ENCODE peak calls at places on chromosome X, in six cellular contexts. One of them, this sample, is unnamed.

GRCh38 chrX:69065451-69065850 is 99.8 kb downstream of the PJA1 start:
- DNase-seq in PC-3: peak; percentile 31
- DNase-seq in fibroblast of the aortic adventitia: peak; percentile 13
- DNase-seq in AG10803: peak; percentile 13
- DNase-seq in right lobe of liver: no peak
- DNase-seq in GM20000: no peak
- DNase-seq in this sample: no peak

GRCh38 chrX:33211356-33212254 is at the start of gene DMD:
- DNase-seq in PC-3: no peak
- DNase-seq in fibroblast of the aortic adventitia: peak; percentile 88
- DNase-seq in AG10803: peak; percentile 1
- DNase-seq in right lobe of liver: no peak
- DNase-seq in GM20000: no peak
- DNase-seq in this sample: no peak

GRCh38 chrX:39827959-39828358 is 269.8 kb downstream of the BCOR start:
- DNase-seq in PC-3: no peak
- DNase-seq in fibroblast of the aortic adventitia: no peak
- DNase-seq in AG10803: no peak
- DNase-seq in right lobe of liver: no peak
- DNase-seq in GM20000: peak; percentile 42
- DNase-seq in this sample: no peak

GRCh38 chrX:77640702-77641101 is 145.3 kb downstream of the ATRX start:
- DNase-seq in PC-3: no peak
- DNase-seq in fibroblast of the aortic adventitia: no peak
- DNase-seq in AG10803: no peak
- DNase-seq in right lobe of liver: no peak
- DNase-seq in GM20000: peak; percentile 7
- DNase-seq in this sample: peak; percentile 24

GRCh38 chrX:16892504-16893362 is 22.6 kb upstream of the RBBP7 start:
- DNase-seq in PC-3: peak; percentile 85
- DNase-seq in fibroblast of the aortic adventitia: peak; percentile 87
- DNase-seq in AG10803: peak; percentile 71
- DNase-seq in right lobe of liver: no peak
- DNase-seq in GM20000: peak; percentile 49
- DNase-seq in this sample: peak; percentile 67

GRCh38 chrX:51834076-51834475 is 59.3 kb upstream of the MAGED1 start:
- DNase-seq in PC-3: peak; percentile 4
- DNase-seq in fibroblast of the aortic adventitia: no peak
- DNase-seq in AG10803: no peak
- DNase-seq in right lobe of liver: no peak
- DNase-seq in GM20000: no peak
- DNase-seq in this sample: no peak

GRCh38 chrX:37796805-37797204 is 16.9 kb downstream of the CYBB start:
- DNase-seq in PC-3: no peak
- DNase-seq in fibroblast of the aortic adventitia: no peak
- DNase-seq in AG10803: no peak
- DNase-seq in right lobe of liver: peak; percentile 54
- DNase-seq in GM20000: no peak
- DNase-seq in this sample: no peak

GRCh38 chrX:152658302-152658701 is 20.6 kb downstream of the GABRQ start:
- DNase-seq in PC-3: no peak
- DNase-seq in fibroblast of the aortic adventitia: no peak
- DNase-seq in AG10803: no peak
- DNase-seq in right lobe of liver: no peak
- DNase-seq in GM20000: no peak
- DNase-seq in this sample: no peak

GRCh38 chrX:134025986-134026731 is 40.8 kb upstream of the GPC3 start:
- DNase-seq in PC-3: no peak
- DNase-seq in fibroblast of the aortic adventitia: no peak
- DNase-seq in AG10803: no peak
- DNase-seq in right lobe of liver: no peak
- DNase-seq in GM20000: no peak
- DNase-seq in this sample: no peak

GRCh38 chrX:153464116-153464515 is 6.3 kb downstream of the HAUS7 start:
- DNase-seq in PC-3: no peak
- DNase-seq in fibroblast of the aortic adventitia: no peak
- DNase-seq in AG10803: no peak
- DNase-seq in right lobe of liver: no peak
- DNase-seq in GM20000: no peak
- DNase-seq in this sample: no peak

GRCh38 chrX:109840585-109840984 is 107.5 kb upstream of the ACSL4 start:
- DNase-seq in PC-3: peak; percentile 81
- DNase-seq in fibroblast of the aortic adventitia: peak; percentile 93
- DNase-seq in AG10803: peak; percentile 92
- DNase-seq in right lobe of liver: no peak
- DNase-seq in GM20000: no peak
- DNase-seq in this sample: peak; percentile 17

GRCh38 chrX:9576059-9576458 is 111.2 kb downstream of the TBL1X start:
- DNase-seq in PC-3: no peak
- DNase-seq in fibroblast of the aortic adventitia: no peak
- DNase-seq in AG10803: no peak
- DNase-seq in right lobe of liver: no peak
- DNase-seq in GM20000: no peak
- DNase-seq in this sample: no peak

GRCh38 chrX:13816899-13817298 is at the start of gene GPM6B:
- DNase-seq in PC-3: no peak
- DNase-seq in fibroblast of the aortic adventitia: no peak
- DNase-seq in AG10803: no peak
- DNase-seq in right lobe of liver: no peak
- DNase-seq in GM20000: no peak
- DNase-seq in this sample: no peak

GRCh38 chrX:39112143-39112542 is 310.9 kb downstream of the MID1IP1 start:
- DNase-seq in PC-3: peak; percentile 74
- DNase-seq in fibroblast of the aortic adventitia: peak; percentile 32
- DNase-seq in AG10803: peak; percentile 23
- DNase-seq in right lobe of liver: no peak
- DNase-seq in GM20000: no peak
- DNase-seq in this sample: no peak

GRCh38 chrX:55908685-55909212 is 191.2 kb downstream of the RRAGB start:
- DNase-seq in PC-3: peak; percentile 52
- DNase-seq in fibroblast of the aortic adventitia: no peak
- DNase-seq in AG10803: peak; percentile 3
- DNase-seq in right lobe of liver: no peak
- DNase-seq in GM20000: peak; percentile 14
- DNase-seq in this sample: peak; percentile 6

GRCh38 chrX:71144651-71145050 is at the start of gene NLGN3:
- DNase-seq in PC-3: no peak
- DNase-seq in fibroblast of the aortic adventitia: no peak
- DNase-seq in AG10803: no peak
- DNase-seq in right lobe of liver: no peak
- DNase-seq in GM20000: no peak
- DNase-seq in this sample: no peak

GRCh38 chrX:22039541-22039940 is 7.4 kb downstream of the PHEX start:
- DNase-seq in PC-3: no peak
- DNase-seq in fibroblast of the aortic adventitia: no peak
- DNase-seq in AG10803: no peak
- DNase-seq in right lobe of liver: no peak
- DNase-seq in GM20000: no peak
- DNase-seq in this sample: no peak

GRCh38 chrX:8815460-8816065 is 14.4 kb upstream of the FAM9A start:
- DNase-seq in PC-3: peak; percentile 82
- DNase-seq in fibroblast of the aortic adventitia: peak; percentile 39
- DNase-seq in AG10803: peak; percentile 21
- DNase-seq in right lobe of liver: no peak
- DNase-seq in GM20000: peak; percentile 24
- DNase-seq in this sample: peak; percentile 12

GRCh38 chrX:40106677-40107290 is 9.0 kb upstream of the BCOR start:
- DNase-seq in PC-3: no peak
- DNase-seq in fibroblast of the aortic adventitia: no peak
- DNase-seq in AG10803: no peak
- DNase-seq in right lobe of liver: no peak
- DNase-seq in GM20000: peak; percentile 35
- DNase-seq in this sample: no peak

GRCh38 chrX:135632353-135632752 is 81.1 kb upstream of the CT45A1 start:
- DNase-seq in PC-3: peak; percentile 22
- DNase-seq in fibroblast of the aortic adventitia: no peak
- DNase-seq in AG10803: no peak
- DNase-seq in right lobe of liver: no peak
- DNase-seq in GM20000: peak; percentile 14
- DNase-seq in this sample: no peak

GRCh38 chrX:64739792-64740378 is 236.4 kb downstream of the ZC4H2 start:
- DNase-seq in PC-3: no peak
- DNase-seq in fibroblast of the aortic adventitia: no peak
- DNase-seq in AG10803: no peak
- DNase-seq in right lobe of liver: no peak
- DNase-seq in GM20000: no peak
- DNase-seq in this sample: no peak

GRCh38 chrX:57930051-57930450 is 19.8 kb upstream of the ZXDA start:
- DNase-seq in PC-3: peak; percentile 18
- DNase-seq in fibroblast of the aortic adventitia: no peak
- DNase-seq in AG10803: no peak
- DNase-seq in right lobe of liver: no peak
- DNase-seq in GM20000: no peak
- DNase-seq in this sample: no peak

GRCh38 chrX:57929373-57929772 is 19.1 kb upstream of the ZXDA start:
- DNase-seq in PC-3: peak; percentile 58
- DNase-seq in fibroblast of the aortic adventitia: peak; percentile 57
- DNase-seq in AG10803: peak; percentile 36
- DNase-seq in right lobe of liver: no peak
- DNase-seq in GM20000: peak; percentile 7
- DNase-seq in this sample: no peak

GRCh38 chrX:57925806-57926205 is 15.5 kb upstream of the ZXDA start:
- DNase-seq in PC-3: no peak
- DNase-seq in fibroblast of the aortic adventitia: no peak
- DNase-seq in AG10803: no peak
- DNase-seq in right lobe of liver: no peak
- DNase-seq in GM20000: no peak
- DNase-seq in this sample: no peak
- TF ChIP-seq CTCF in PC-3: no peak
- TF ChIP-seq CTCF in fibroblast of the aortic adventitia: no peak
- TF ChIP-seq CTCF in AG10803: no peak
- TF ChIP-seq CTCF in right lobe of liver: no peak
- TF ChIP-seq CTCF in GM20000: no peak
- TF ChIP-seq CTCF in this sample: no peak

GRCh38 chrX:106397788-106398538 is 213.8 kb upstream of the RADX start:
- DNase-seq in PC-3: peak; percentile 67
- DNase-seq in fibroblast of the aortic adventitia: no peak
- DNase-seq in AG10803: no peak
- DNase-seq in right lobe of liver: no peak
- DNase-seq in GM20000: peak; percentile 1
- DNase-seq in this sample: no peak
- TF ChIP-seq CTCF in PC-3: peak; percentile 63
- TF ChIP-seq CTCF in fibroblast of the aortic adventitia: no peak
- TF ChIP-seq CTCF in AG10803: no peak
- TF ChIP-seq CTCF in right lobe of liver: peak; percentile 27
- TF ChIP-seq CTCF in GM20000: no peak
- TF ChIP-seq CTCF in this sample: no peak

GRCh38 chrX:50068893-50069292 is 131.9 kb downstream of the AKAP4 start:
- DNase-seq in PC-3: no peak
- DNase-seq in fibroblast of the aortic adventitia: no peak
- DNase-seq in AG10803: no peak
- DNase-seq in right lobe of liver: no peak
- DNase-seq in GM20000: no peak
- DNase-seq in this sample: no peak

GRCh38 chrX:50071507-50071906 is 129.3 kb downstream of the AKAP4 start:
- DNase-seq in PC-3: no peak
- DNase-seq in fibroblast of the aortic adventitia: no peak
- DNase-seq in AG10803: no peak
- DNase-seq in right lobe of liver: no peak
- DNase-seq in GM20000: no peak
- DNase-seq in this sample: no peak

GRCh38 chrX:50066318-50066937 is 134.4 kb downstream of the AKAP4 start:
- DNase-seq in PC-3: no peak
- DNase-seq in fibroblast of the aortic adventitia: no peak
- DNase-seq in AG10803: no peak
- DNase-seq in right lobe of liver: no peak
- DNase-seq in GM20000: no peak
- DNase-seq in this sample: no peak

GRCh38 chrX:50068293-50068568 is 132.6 kb downstream of the AKAP4 start:
- DNase-seq in PC-3: no peak
- DNase-seq in fibroblast of the aortic adventitia: no peak
- DNase-seq in AG10803: no peak
- DNase-seq in right lobe of liver: no peak
- DNase-seq in GM20000: no peak
- DNase-seq in this sample: peak; percentile 1

GRCh38 chrX:50067435-50068292 is 133.1 kb downstream of the AKAP4 start:
- DNase-seq in PC-3: no peak
- DNase-seq in fibroblast of the aortic adventitia: peak; percentile 33
- DNase-seq in AG10803: no peak
- DNase-seq in right lobe of liver: peak; percentile 60
- DNase-seq in GM20000: no peak
- DNase-seq in this sample: no peak
- TF ChIP-seq CTCF in PC-3: no peak
- TF ChIP-seq CTCF in fibroblast of the aortic adventitia: no peak
- TF ChIP-seq CTCF in AG10803: no peak
- TF ChIP-seq CTCF in right lobe of liver: no peak
- TF ChIP-seq CTCF in GM20000: no peak
- TF ChIP-seq CTCF in this sample: no peak

GRCh38 chrX:19515615-19516105 is 352 bp upstream of the MAP3K15 start:
- DNase-seq in PC-3: peak; percentile 6
- DNase-seq in fibroblast of the aortic adventitia: no peak
- DNase-seq in AG10803: no peak
- DNase-seq in right lobe of liver: no peak
- DNase-seq in GM20000: peak; percentile 5
- DNase-seq in this sample: no peak
- TF ChIP-seq CTCF in PC-3: peak; percentile 27
- TF ChIP-seq CTCF in fibroblast of the aortic adventitia: no peak
- TF ChIP-seq CTCF in AG10803: no peak
- TF ChIP-seq CTCF in right lobe of liver: peak; percentile 3
- TF ChIP-seq CTCF in GM20000: peak; percentile 12
- TF ChIP-seq CTCF in this sample: peak; percentile 58

GRCh38 chrX:31266172-31267076 is 194.6 kb upstream of the FTHL17 start:
- DNase-seq in PC-3: no peak
- DNase-seq in fibroblast of the aortic adventitia: no peak
- DNase-seq in AG10803: no peak
- DNase-seq in right lobe of liver: peak; percentile 68
- DNase-seq in GM20000: peak; percentile 81
- DNase-seq in this sample: no peak
- TF ChIP-seq CTCF in PC-3: no peak
- TF ChIP-seq CTCF in fibroblast of the aortic adventitia: no peak
- TF ChIP-seq CTCF in AG10803: no peak
- TF ChIP-seq CTCF in right lobe of liver: no peak
- TF ChIP-seq CTCF in GM20000: no peak
- TF ChIP-seq CTCF in this sample: no peak

GRCh38 chrX:24662344-24662743 is 15.2 kb upstream of the PCYT1B start:
- DNase-seq in PC-3: no peak
- DNase-seq in fibroblast of the aortic adventitia: no peak
- DNase-seq in AG10803: no peak
- DNase-seq in right lobe of liver: no peak
- DNase-seq in GM20000: no peak
- DNase-seq in this sample: no peak

GRCh38 chrX:24672701-24673190 is 21.0 kb upstream of the POLA1 start:
- DNase-seq in PC-3: no peak
- DNase-seq in fibroblast of the aortic adventitia: no peak
- DNase-seq in AG10803: no peak
- DNase-seq in right lobe of liver: no peak
- DNase-seq in GM20000: no peak
- DNase-seq in this sample: no peak

GRCh38 chrX:24673424-24673823 is 20.3 kb upstream of the POLA1 start:
- DNase-seq in PC-3: no peak
- DNase-seq in fibroblast of the aortic adventitia: no peak
- DNase-seq in AG10803: no peak
- DNase-seq in right lobe of liver: no peak
- DNase-seq in GM20000: no peak
- DNase-seq in this sample: no peak

GRCh38 chrX:24668111-24668510 is 21.0 kb upstream of the PCYT1B start:
- DNase-seq in PC-3: no peak
- DNase-seq in fibroblast of the aortic adventitia: peak; percentile 10
- DNase-seq in AG10803: no peak
- DNase-seq in right lobe of liver: no peak
- DNase-seq in GM20000: no peak
- DNase-seq in this sample: no peak
- TF ChIP-seq CTCF in PC-3: no peak
- TF ChIP-seq CTCF in fibroblast of the aortic adventitia: no peak
- TF ChIP-seq CTCF in AG10803: no peak
- TF ChIP-seq CTCF in right lobe of liver: no peak
- TF ChIP-seq CTCF in GM20000: no peak
- TF ChIP-seq CTCF in this sample: no peak

GRCh38 chrX:2508648-2509335 is 8.0 kb upstream of the DHRSX start:
- DNase-seq in PC-3: no peak
- DNase-seq in fibroblast of the aortic adventitia: no peak
- DNase-seq in AG10803: no peak
- DNase-seq in right lobe of liver: no peak
- DNase-seq in GM20000: no peak
- DNase-seq in this sample: no peak
- TF ChIP-seq CTCF in PC-3: no peak
- TF ChIP-seq CTCF in fibroblast of the aortic adventitia: no peak
- TF ChIP-seq CTCF in AG10803: no peak
- TF ChIP-seq CTCF in right lobe of liver: no peak
- TF ChIP-seq CTCF in GM20000: no peak
- TF ChIP-seq CTCF in this sample: no peak